ENCODE peak calls at places on chromosomes 2 and 18, in four cellular contexts. U is OCI-LY7, G is AG08396, X is ACHN. E is an unnamed sample.

GRCh38 chr2:154049561-154049960 is 177.8 kb downstream of the GALNT13 start:
- DNase-seq in U (no peak), G (no peak), X (no peak), E (no peak)

GRCh38 chr2:164617466-164617865 is 3.8 kb downstream of the GRB14 start:
- DNase-seq in U (no peak), G (peak; percentile 58), X (peak; percentile 52), E (no peak)

GRCh38 chr2:189115126-189115525 is 64.4 kb downstream of the COL5A2 start:
- DNase-seq in U (no peak), G (no peak), X (peak; percentile 35), E (no peak)

GRCh38 chr2:108634591-108635160 is 84.6 kb upstream of the RANBP2 start:
- DNase-seq in U (peak; percentile 2), G (no peak), X (no peak), E (no peak)

GRCh38 chr2:178473931-178474330 is 4.5 kb downstream of the FKBP7 start:
- DNase-seq in U (no peak), G (no peak), X (peak; percentile 72), E (no peak)

GRCh38 chr18:7090771-7091170 is 26.8 kb downstream of the LAMA1 start:
- DNase-seq in U (no peak), G (no peak), X (no peak), E (no peak)

GRCh38 chr2:37143986-37144385 is 12.8 kb downstream of the EIF2AK2 start:
- DNase-seq in U (no peak), G (no peak), X (no peak), E (no peak)

GRCh38 chr2:216426938-216427337 is 14.7 kb downstream of the SMARCAL1 start:
- DNase-seq in U (no peak), G (peak; percentile 48), X (peak; percentile 40), E (no peak)

GRCh38 chr2:105820151-105820550 is 75.4 kb downstream of the NCK2 start:
- DNase-seq in U (no peak), G (no peak), X (no peak), E (no peak)

GRCh38 chr2:174053784-174054183 is 88.6 kb upstream of the SP3 start:
- DNase-seq in U (no peak), G (no peak), X (no peak), E (no peak)

GRCh38 chr18:44954256-44954655 is 273.6 kb downstream of the SETBP1 start:
- DNase-seq in U (no peak), G (no peak), X (no peak), E (no peak)

GRCh38 chr2:11569636-11570035 is 35.8 kb downstream of the GREB1 start:
- DNase-seq in U (no peak), G (no peak), X (no peak), E (no peak)

GRCh38 chr2:138228101-138228500 is 263.8 kb downstream of the HNMT start:
- DNase-seq in U (no peak), G (no peak), X (no peak), E (no peak)

GRCh38 chr2:26048791-26049190 is 14.9 kb downstream of the RAB10 start:
- DNase-seq in U (no peak), G (no peak), X (no peak), E (no peak)

GRCh38 chr2:150234787-150235512 is 252.5 kb downstream of the RND3 start:
- DNase-seq in U (no peak), G (peak; percentile 79), X (no peak), E (no peak)

GRCh38 chr2:233995985-233996384 is 54.5 kb upstream of the SPP2 start:
- DNase-seq in U (no peak), G (no peak), X (no peak), E (no peak)

GRCh38 chr2:80670763-80671162 is 366.2 kb upstream of the LRRTM1 start:
- DNase-seq in U (no peak), G (no peak), X (no peak), E (no peak)

GRCh38 chr2:6139142-6139541 is 447.0 kb downstream of the SOX11 start:
- DNase-seq in U (no peak), G (no peak), X (no peak), E (no peak)

GRCh38 chr2:191217580-191217979 is 27.6 kb upstream of the MYO1B start:
- DNase-seq in U (no peak), G (peak; percentile 18), X (peak; percentile 89), E (no peak)

GRCh38 chr2:219522111-219523030 is 8.1 kb downstream of the ASIC4 start:
- DNase-seq in U (no peak), G (peak; percentile 77), X (peak; percentile 77), E (no peak)

GRCh38 chr2:121220995-121221394 is 64.0 kb downstream of the TFCP2L1 start:
- DNase-seq in U (no peak), G (no peak), X (peak; percentile 66), E (no peak)

GRCh38 chr2:170141865-170142264 is 36.1 kb upstream of the MYO3B start:
- DNase-seq in U (no peak), G (no peak), X (no peak), E (peak; percentile 40)

GRCh38 chr2:26941486-26941885 is 29.0 kb upstream of the MAPRE3 start:
- DNase-seq in U (no peak), G (no peak), X (no peak), E (no peak)

GRCh38 chr18:68215931-68216330 is 499.0 kb downstream of the TMX3 start:
- DNase-seq in U (no peak), G (no peak), X (no peak), E (no peak)

GRCh38 chr2:43737855-43738254 is 36.0 kb upstream of the DYNC2LI1 start:
- DNase-seq in U (no peak), G (no peak), X (no peak), E (no peak)